ENCODE peak calls at places on chromosomes 2 and 18, in seven cellular contexts. One of them, this sample, is unnamed.
A peak's percentile ranks its signal among the peaks of the same experiment; 100 is the strongest.

GRCh38 chr18:10893761-10894160 is 255.6 kb downstream of the PIEZO2 start:
- DNase-seq in bronchial epithelial cell: no peak
- DNase-seq in astrocyte of the spinal cord: no peak
- DNase-seq in tibial artery: no peak
- DNase-seq in HL-60: no peak
- DNase-seq in prostate gland: no peak
- DNase-seq in upper lobe of right lung: no peak
- DNase-seq in this sample: no peak

GRCh38 chr2:169386621-169387235 is 24.4 kb upstream of the LRP2 start:
- DNase-seq in astrocyte of the spinal cord: no peak
- DNase-seq in prostate gland: no peak
- DNase-seq in bronchial epithelial cell: no peak
- DNase-seq in upper lobe of right lung: no peak
- DNase-seq in HL-60: no peak
- DNase-seq in tibial artery: no peak
- DNase-seq in this sample: no peak

GRCh38 chr2:132975490-132976105 is 305.6 kb upstream of the LYPD1 start:
- DNase-seq in bronchial epithelial cell: no peak
- DNase-seq in prostate gland: no peak
- DNase-seq in HL-60: no peak
- DNase-seq in astrocyte of the spinal cord: no peak
- DNase-seq in tibial artery: no peak
- DNase-seq in upper lobe of right lung: no peak
- DNase-seq in this sample: no peak

GRCh38 chr2:218146056-218146455 is 20.2 kb downstream of the CXCR2 start:
- DNase-seq in astrocyte of the spinal cord: no peak
- DNase-seq in upper lobe of right lung: no peak
- DNase-seq in prostate gland: no peak
- DNase-seq in bronchial epithelial cell: no peak
- DNase-seq in HL-60: no peak
- DNase-seq in tibial artery: no peak
- DNase-seq in this sample: no peak

GRCh38 chr2:88187038-88187676 is 17.0 kb downstream of the THNSL2 start:
- DNase-seq in HL-60: peak; percentile 55
- DNase-seq in astrocyte of the spinal cord: no peak
- DNase-seq in tibial artery: peak; percentile 33
- DNase-seq in upper lobe of right lung: no peak
- DNase-seq in bronchial epithelial cell: peak; percentile 51
- DNase-seq in prostate gland: peak; percentile 34
- DNase-seq in this sample: no peak

GRCh38 chr2:50223643-50224042 is 808.3 kb downstream of the NRXN1 start:
- DNase-seq in prostate gland: no peak
- DNase-seq in astrocyte of the spinal cord: no peak
- DNase-seq in bronchial epithelial cell: no peak
- DNase-seq in HL-60: no peak
- DNase-seq in tibial artery: no peak
- DNase-seq in upper lobe of right lung: no peak
- DNase-seq in this sample: no peak

GRCh38 chr2:7256377-7256776 is 339.2 kb downstream of the RNF144A start:
- DNase-seq in HL-60: no peak
- DNase-seq in upper lobe of right lung: no peak
- DNase-seq in tibial artery: no peak
- DNase-seq in prostate gland: no peak
- DNase-seq in astrocyte of the spinal cord: no peak
- DNase-seq in bronchial epithelial cell: no peak
- DNase-seq in this sample: no peak

GRCh38 chr2:96903809-96904208 is 33.9 kb upstream of the SEMA4C start:
- DNase-seq in astrocyte of the spinal cord: no peak
- DNase-seq in bronchial epithelial cell: no peak
- DNase-seq in prostate gland: no peak
- DNase-seq in HL-60: peak; percentile 10
- DNase-seq in tibial artery: no peak
- DNase-seq in upper lobe of right lung: no peak
- DNase-seq in this sample: no peak

GRCh38 chr2:227849906-227850305 is 21.5 kb upstream of the DAW1 start:
- DNase-seq in upper lobe of right lung: no peak
- DNase-seq in bronchial epithelial cell: peak; percentile 85
- DNase-seq in HL-60: no peak
- DNase-seq in tibial artery: no peak
- DNase-seq in prostate gland: no peak
- DNase-seq in astrocyte of the spinal cord: no peak
- DNase-seq in this sample: no peak

GRCh38 chr2:239715606-239716005 is 309.5 kb downstream of the NDUFA10 start:
- DNase-seq in HL-60: no peak
- DNase-seq in prostate gland: no peak
- DNase-seq in astrocyte of the spinal cord: no peak
- DNase-seq in tibial artery: no peak
- DNase-seq in bronchial epithelial cell: no peak
- DNase-seq in upper lobe of right lung: peak; percentile 48
- DNase-seq in this sample: no peak

GRCh38 chr2:74843371-74844298 is 9.7 kb downstream of the HK2 start:
- DNase-seq in HL-60: no peak
- DNase-seq in astrocyte of the spinal cord: peak; percentile 74
- DNase-seq in tibial artery: no peak
- DNase-seq in prostate gland: no peak
- DNase-seq in bronchial epithelial cell: peak; percentile 77
- DNase-seq in upper lobe of right lung: no peak
- DNase-seq in this sample: no peak

GRCh38 chr2:78465707-78466106 is 559.8 kb upstream of the REG3G start:
- DNase-seq in HL-60: no peak
- DNase-seq in bronchial epithelial cell: no peak
- DNase-seq in prostate gland: no peak
- DNase-seq in tibial artery: no peak
- DNase-seq in upper lobe of right lung: no peak
- DNase-seq in astrocyte of the spinal cord: no peak
- DNase-seq in this sample: no peak

DNA sequence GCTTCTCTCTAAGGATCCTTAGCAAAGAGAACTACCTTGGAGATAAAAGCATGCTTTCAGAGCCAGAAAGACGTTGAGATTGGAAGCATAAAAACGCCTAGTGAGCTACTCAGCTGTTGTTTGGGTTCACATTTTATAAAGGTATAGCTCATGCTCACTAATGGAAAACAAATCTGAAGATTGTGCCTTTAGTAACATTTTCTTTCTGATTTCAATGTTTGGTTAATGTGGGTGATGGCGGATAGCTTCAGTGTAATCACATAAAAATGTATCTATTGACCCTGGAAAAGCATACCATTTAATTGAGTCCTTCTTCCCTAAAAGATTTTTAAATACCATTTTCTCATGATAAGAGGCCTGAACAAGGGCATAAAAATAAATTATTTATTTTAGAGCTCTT is 73.4 kb downstream of the DTNA start:
- DNase-seq in prostate gland: no peak
- DNase-seq in upper lobe of right lung: no peak
- DNase-seq in tibial artery: no peak
- DNase-seq in astrocyte of the spinal cord: peak; percentile 28
- DNase-seq in bronchial epithelial cell: no peak
- DNase-seq in HL-60: no peak
- DNase-seq in this sample: no peak
- H3K4me3 ChIP-seq in prostate gland: no peak overlapping the region
- H3K4me3 ChIP-seq in upper lobe of right lung: no peak overlapping the region
- H3K4me3 ChIP-seq in tibial artery: no peak overlapping the region
- H3K4me3 ChIP-seq in astrocyte of the spinal cord: no peak overlapping the region
- H3K4me3 ChIP-seq in bronchial epithelial cell: no peak overlapping the region
- H3K4me3 ChIP-seq in HL-60: no peak overlapping the region
- H3K4me3 ChIP-seq in this sample: no peak overlapping the region

GRCh38 chr2:9144617-9145016 is 62.0 kb upstream of the ASAP2 start:
- DNase-seq in astrocyte of the spinal cord: peak; percentile 57
- DNase-seq in upper lobe of right lung: no peak
- DNase-seq in HL-60: no peak
- DNase-seq in prostate gland: no peak
- DNase-seq in tibial artery: no peak
- DNase-seq in bronchial epithelial cell: no peak
- DNase-seq in this sample: no peak

GRCh38 chr2:9141706-9142460 is 64.7 kb upstream of the ASAP2 start:
- DNase-seq in astrocyte of the spinal cord: no peak
- DNase-seq in tibial artery: no peak
- DNase-seq in bronchial epithelial cell: no peak
- DNase-seq in HL-60: no peak
- DNase-seq in upper lobe of right lung: no peak
- DNase-seq in prostate gland: no peak
- DNase-seq in this sample: no peak

GRCh38 chr2:9144047-9144446 is 62.6 kb upstream of the ASAP2 start:
- DNase-seq in HL-60: no peak
- DNase-seq in upper lobe of right lung: no peak
- DNase-seq in astrocyte of the spinal cord: no peak
- DNase-seq in prostate gland: no peak
- DNase-seq in bronchial epithelial cell: no peak
- DNase-seq in tibial artery: no peak
- DNase-seq in this sample: no peak

GRCh38 chr2:9142551-9143263 is 63.9 kb upstream of the ASAP2 start:
- DNase-seq in bronchial epithelial cell: peak; percentile 77
- DNase-seq in astrocyte of the spinal cord: peak; percentile 87
- DNase-seq in HL-60: peak; percentile 55
- DNase-seq in tibial artery: peak; percentile 81
- DNase-seq in upper lobe of right lung: peak; percentile 94
- DNase-seq in prostate gland: peak; percentile 65
- DNase-seq in this sample: peak; percentile 84

DNA sequence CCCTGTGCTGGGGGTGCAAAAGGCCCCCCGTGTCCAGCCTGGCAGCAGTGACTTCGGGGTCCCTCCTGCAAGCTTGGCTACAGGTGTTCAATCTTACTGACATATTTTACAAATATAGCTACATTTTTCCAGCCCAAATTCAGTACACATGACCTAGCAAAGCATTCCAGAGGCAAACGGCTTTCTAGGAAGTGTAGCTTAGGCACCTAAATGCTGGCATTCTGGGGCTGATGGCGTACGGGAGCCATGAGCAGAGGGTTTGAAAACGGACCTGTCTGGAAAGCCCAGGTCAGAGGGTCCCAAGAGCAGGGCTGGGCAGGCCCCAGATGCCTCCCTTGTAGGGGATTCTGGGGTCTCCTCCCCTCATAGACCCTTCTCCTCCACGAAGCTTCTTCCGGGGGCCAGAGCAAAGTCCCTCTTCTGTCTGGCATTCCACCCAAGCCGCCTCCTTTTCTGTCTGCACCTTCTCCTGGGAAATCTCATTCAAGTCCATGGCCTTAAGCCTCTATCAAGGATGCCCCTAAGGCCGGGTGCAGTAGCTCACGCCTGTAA is 63.3 kb upstream of the ASAP2 start:
- DNase-seq in HL-60: no peak
- DNase-seq in upper lobe of right lung: no peak
- DNase-seq in bronchial epithelial cell: no peak
- DNase-seq in tibial artery: no peak
- DNase-seq in prostate gland: no peak
- DNase-seq in astrocyte of the spinal cord: no peak
- DNase-seq in this sample: no peak
- H3K4me3 ChIP-seq in HL-60: no peak overlapping the region
- H3K4me3 ChIP-seq in upper lobe of right lung: peak overlapping the region; percentile 27
- H3K4me3 ChIP-seq in bronchial epithelial cell: no peak overlapping the region
- H3K4me3 ChIP-seq in tibial artery: peak overlapping the region; percentile 21
- H3K4me3 ChIP-seq in prostate gland: no peak overlapping the region
- H3K4me3 ChIP-seq in astrocyte of the spinal cord: no peak overlapping the region
- H3K4me3 ChIP-seq in this sample: peak overlapping the region; percentile 37

GRCh38 chr18:3175195-3175758 is 44.5 kb downstream of the MYOM1 start:
- DNase-seq in prostate gland: no peak
- DNase-seq in bronchial epithelial cell: no peak
- DNase-seq in HL-60: no peak
- DNase-seq in astrocyte of the spinal cord: peak; percentile 30
- DNase-seq in upper lobe of right lung: no peak
- DNase-seq in tibial artery: no peak
- DNase-seq in this sample: no peak

GRCh38 chr18:3183103-3183717 is 36.6 kb downstream of the MYOM1 start:
- DNase-seq in bronchial epithelial cell: no peak
- DNase-seq in tibial artery: no peak
- DNase-seq in upper lobe of right lung: no peak
- DNase-seq in HL-60: no peak
- DNase-seq in prostate gland: no peak
- DNase-seq in astrocyte of the spinal cord: no peak
- DNase-seq in this sample: no peak

GRCh38 chr18:3177902-3178687 is 41.7 kb downstream of the MYOM1 start:
- DNase-seq in prostate gland: no peak
- DNase-seq in tibial artery: peak; percentile 81
- DNase-seq in bronchial epithelial cell: no peak
- DNase-seq in HL-60: peak; percentile 100
- DNase-seq in astrocyte of the spinal cord: no peak
- DNase-seq in upper lobe of right lung: peak; percentile 67
- DNase-seq in this sample: no peak

GRCh38 chr18:3180325-3180724 is 39.4 kb downstream of the MYOM1 start:
- DNase-seq in tibial artery: no peak
- DNase-seq in upper lobe of right lung: no peak
- DNase-seq in HL-60: no peak
- DNase-seq in bronchial epithelial cell: peak; percentile 12
- DNase-seq in prostate gland: no peak
- DNase-seq in astrocyte of the spinal cord: peak; percentile 10
- DNase-seq in this sample: no peak

GRCh38 chr18:3179430-3180089 is 40.2 kb downstream of the MYOM1 start:
- DNase-seq in HL-60: peak; percentile 76
- DNase-seq in upper lobe of right lung: no peak
- DNase-seq in astrocyte of the spinal cord: no peak
- DNase-seq in tibial artery: no peak
- DNase-seq in prostate gland: no peak
- DNase-seq in bronchial epithelial cell: no peak
- DNase-seq in this sample: no peak
- H3K4me3 ChIP-seq in HL-60: no peak overlapping the region
- H3K4me3 ChIP-seq in upper lobe of right lung: no peak overlapping the region
- H3K4me3 ChIP-seq in astrocyte of the spinal cord: no peak overlapping the region
- H3K4me3 ChIP-seq in tibial artery: no peak overlapping the region
- H3K4me3 ChIP-seq in prostate gland: no peak overlapping the region
- H3K4me3 ChIP-seq in bronchial epithelial cell: no peak overlapping the region
- H3K4me3 ChIP-seq in this sample: no peak overlapping the region

GRCh38 chr2:190097115-190097514 is 34.6 kb upstream of the MSTN start:
- DNase-seq in bronchial epithelial cell: no peak
- DNase-seq in tibial artery: no peak
- DNase-seq in upper lobe of right lung: no peak
- DNase-seq in astrocyte of the spinal cord: no peak
- DNase-seq in prostate gland: no peak
- DNase-seq in HL-60: no peak
- DNase-seq in this sample: no peak

GRCh38 chr2:190098851-190099250 is 36.3 kb upstream of the MSTN start:
- DNase-seq in HL-60: no peak
- DNase-seq in upper lobe of right lung: no peak
- DNase-seq in bronchial epithelial cell: no peak
- DNase-seq in astrocyte of the spinal cord: peak; percentile 10
- DNase-seq in tibial artery: no peak
- DNase-seq in prostate gland: no peak
- DNase-seq in this sample: no peak

GRCh38 chr2:190093793-190094192 is 31.3 kb upstream of the MSTN start:
- DNase-seq in HL-60: no peak
- DNase-seq in bronchial epithelial cell: no peak
- DNase-seq in prostate gland: no peak
- DNase-seq in tibial artery: peak; percentile 23
- DNase-seq in upper lobe of right lung: no peak
- DNase-seq in astrocyte of the spinal cord: no peak
- DNase-seq in this sample: peak; percentile 2

GRCh38 chr2:190090148-190090547 is 27.6 kb upstream of the MSTN start:
- DNase-seq in prostate gland: no peak
- DNase-seq in astrocyte of the spinal cord: no peak
- DNase-seq in bronchial epithelial cell: no peak
- DNase-seq in HL-60: no peak
- DNase-seq in tibial artery: no peak
- DNase-seq in upper lobe of right lung: no peak
- DNase-seq in this sample: no peak

DNA sequence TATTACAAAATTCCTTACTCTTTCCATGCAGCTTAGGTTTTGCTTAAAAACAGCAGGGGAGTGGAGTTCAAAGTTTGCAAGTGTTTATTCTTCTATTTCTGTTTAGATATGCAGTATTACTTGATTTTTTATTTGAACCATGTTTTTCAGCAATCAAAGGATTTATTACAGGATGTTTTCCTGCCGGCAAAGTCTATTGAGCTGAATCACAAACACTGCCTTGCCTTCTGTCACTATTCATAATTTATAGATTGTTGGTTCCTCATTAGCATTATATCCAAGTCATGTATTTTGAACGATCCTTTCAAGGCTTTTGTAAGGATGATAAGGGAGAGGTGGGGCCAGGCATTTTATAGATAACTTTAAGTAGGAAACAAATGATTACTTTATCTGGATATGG is 31.9 kb upstream of the MSTN start:
- DNase-seq in astrocyte of the spinal cord: no peak
- DNase-seq in prostate gland: no peak
- DNase-seq in tibial artery: no peak
- DNase-seq in upper lobe of right lung: no peak
- DNase-seq in HL-60: no peak
- DNase-seq in bronchial epithelial cell: no peak
- DNase-seq in this sample: no peak
- H3K4me3 ChIP-seq in astrocyte of the spinal cord: no peak overlapping the region
- H3K4me3 ChIP-seq in prostate gland: no peak overlapping the region
- H3K4me3 ChIP-seq in tibial artery: no peak overlapping the region
- H3K4me3 ChIP-seq in upper lobe of right lung: no peak overlapping the region
- H3K4me3 ChIP-seq in HL-60: no peak overlapping the region
- H3K4me3 ChIP-seq in bronchial epithelial cell: no peak overlapping the region
- H3K4me3 ChIP-seq in this sample: no peak overlapping the region